ENCODE peak calls at places on chromosomes 12 and 14, in four cellular contexts. A is K562, N is SK-N-SH, Z is HepG2. C is an unnamed sample.

GRCh38 chr14:50955373-50956043 is 11.2 kb upstream of the PYGL start:
- DNase-seq in A (peak), N (peak), Z (peak), C (no peak)

GRCh38 chr12:43338848-43339526 is 213.0 kb downstream of the ADAMTS20 start:
- DNase-seq in A (no peak), N (peak), Z (peak), C (peak)

GRCh38 chr12:93960521-93960920 is 187.9 kb upstream of the PLXNC1 start:
- DNase-seq in A (no peak), N (no peak), Z (no peak), C (no peak)

GRCh38 chr12:6752181-6752930 is 585 bp downstream of the MLF2 start:
- DNase-seq in A (peak), N (peak), Z (peak), C (no peak)

GRCh38 chr14:25006961-25007795 is 42.8 kb downstream of the STXBP6 start:
- DNase-seq in A (no peak), N (no peak), Z (peak), C (no peak)

GRCh38 chr14:77980475-77981321 is 180.8 kb downstream of the ADCK1 start:
- DNase-seq in A (no peak), N (no peak), Z (no peak), C (no peak)

GRCh38 chr12:98895086-98895651 is 250.1 kb downstream of the APAF1 start:
- DNase-seq in A (no peak), N (peak), Z (no peak), C (no peak)

GRCh38 chr12:102169922-102170698 is 27.5 kb downstream of the PMCH start:
- DNase-seq in A (peak), N (peak), Z (peak), C (no peak)

GRCh38 chr12:13304924-13305323 is 108.4 kb downstream of the EMP1 start:
- DNase-seq in A (no peak), N (no peak), Z (no peak), C (no peak)

GRCh38 chr14:31536201-31536960 is 24.8 kb upstream of the NUBPL start:
- DNase-seq in A (no peak), N (no peak), Z (no peak), C (no peak)

GRCh38 chr12:94114166-94114565 is 34.2 kb upstream of the PLXNC1 start:
- DNase-seq in A (no peak), N (no peak), Z (no peak), C (no peak)

GRCh38 chr14:23162800-23163199 is 20.7 kb downstream of the SLC7A8 start:
- DNase-seq in A (no peak), N (no peak), Z (no peak), C (no peak)

GRCh38 chr12:115693970-115694369 is 583.5 kb downstream of the MED13L start:
- DNase-seq in A (no peak), N (no peak), Z (no peak), C (no peak)

GRCh38 chr12:96233941-96234461 is 39.8 kb downstream of the ELK3 start:
- DNase-seq in A (no peak), N (peak), Z (no peak), C (no peak)

GRCh38 chr14:65239897-65240296 is 137.6 kb upstream of the MAX start:
- DNase-seq in A (no peak), N (no peak), Z (no peak), C (no peak)

GRCh38 chr12:25056486-25057130 is 107.7 kb upstream of the BCAT1 start:
- DNase-seq in A (no peak), N (no peak), Z (no peak), C (no peak)

GRCh38 chr14:93959239-93960107 is 16.9 kb downstream of the ASB2 start:
- DNase-seq in A (peak), N (no peak), Z (peak), C (peak)

GRCh38 chr14:65263161-65263788 is 149.3 kb upstream of the FUT8 start:
- DNase-seq in A (no peak), N (no peak), Z (no peak), C (no peak)

GRCh38 chr12:113766880-113767878 is 198.9 kb downstream of the RBM19 start:
- DNase-seq in A (no peak), N (no peak), Z (peak), C (no peak)

GRCh38 chr14:36676236-36676635 is 14.6 kb downstream of the PAX9 start:
- DNase-seq in A (no peak), N (no peak), Z (no peak), C (no peak)

GRCh38 chr12:53994691-53995310 is 5.2 kb upstream of the HOXC9 start:
- DNase-seq in A (peak), N (no peak), Z (no peak), C (no peak)

GRCh38 chr14:20388159-20388558 is 25.1 kb downstream of the TEP1 start:
- DNase-seq in A (no peak), N (no peak), Z (no peak), C (no peak)

GRCh38 chr12:101230547-101230946 is 20.5 kb upstream of the SLC5A8 start:
- DNase-seq in A (no peak), N (no peak), Z (no peak), C (no peak)

GRCh38 chr14:95197498-95198010 is 40.2 kb upstream of the DICER1 start:
- DNase-seq in A (no peak), N (no peak), Z (no peak), C (no peak)

GRCh38 chr14:102039157-102039556 is 47.7 kb downstream of the HSP90AA1 start:
- DNase-seq in A (no peak), N (no peak), Z (no peak), C (no peak)

GRCh38 chr12:110883251-110883650 is 36.5 kb downstream of the CCDC63 start:
- DNase-seq in A (no peak), N (no peak), Z (no peak), C (no peak)

GRCh38 chr12:113445544-113446176 is 23.5 kb downstream of the SDSL start:
- DNase-seq in A (no peak), N (no peak), Z (no peak), C (no peak)

GRCh38 chr14:93184391-93185332 is at the start of the genes LYSET and MOAP1:
- DNase-seq in A (peak), N (peak), Z (peak), C (no peak)

GRCh38 chr12:100499416-100499815 is 25.8 kb downstream of the NR1H4 start:
- DNase-seq in A (no peak), N (no peak), Z (no peak), C (no peak)

GRCh38 chr12:56591961-56592360 is 38.2 kb downstream of the BAZ2A start:
- DNase-seq in A (no peak), N (no peak), Z (no peak), C (no peak)

GRCh38 chr14:25108959-25109358 is 59.0 kb upstream of the STXBP6 start:
- DNase-seq in A (no peak), N (no peak), Z (peak), C (no peak)

GRCh38 chr14:50093496-50093895 is 22.9 kb downstream of the VCPKMT start:
- DNase-seq in A (no peak), N (no peak), Z (no peak), C (no peak)

GRCh38 chr14:77623201-77623600 is 6.8 kb upstream of the SPTLC2 start:
- DNase-seq in A (no peak), N (no peak), Z (no peak), C (no peak)

GRCh38 chr12:105092336-105092735 is 8.1 kb upstream of the ALDH1L2 start:
- DNase-seq in A (no peak), N (no peak), Z (no peak), C (no peak)

GRCh38 chr12:66915312-66915904 is 236.5 kb upstream of the GRIP1 start:
- DNase-seq in A (no peak), N (no peak), Z (no peak), C (no peak)

GRCh38 chr14:85532981-85533820 is 3.3 kb downstream of the FLRT2 start:
- DNase-seq in A (no peak), N (peak), Z (no peak), C (no peak)

GRCh38 chr14:95379634-95380033 is 59.9 kb upstream of the CLMN start:
- DNase-seq in A (no peak), N (no peak), Z (no peak), C (no peak)

GRCh38 chr12:56565510-56566101 is 44.0 kb downstream of the RBMS2 start:
- DNase-seq in A (peak), N (no peak), Z (peak), C (no peak)

GRCh38 chr12:13348464-13348863 is 151.9 kb downstream of the EMP1 start:
- DNase-seq in A (no peak), N (no peak), Z (no peak), C (no peak)

GRCh38 chr12:121701667-121702277 is 10.8 kb upstream of the TMEM120B start:
- DNase-seq in A (no peak), N (no peak), Z (no peak), C (no peak)

GRCh38 chr12:121693155-121693554 is 19.4 kb upstream of the TMEM120B start:
- DNase-seq in A (no peak), N (no peak), Z (no peak), C (no peak)

GRCh38 chr12:121702944-121703343 is 9.6 kb upstream of the TMEM120B start:
- DNase-seq in A (no peak), N (no peak), Z (no peak), C (no peak)

GRCh38 chr12:121697093-121697698 is 15.4 kb upstream of the TMEM120B start:
- DNase-seq in A (peak), N (peak), Z (peak), C (no peak)
- TF ChIP-seq NFIC in A (no peak), N (no peak), Z (no peak), C (no peak)

GRCh38 chr12:120791669-120792176 is 66.1 kb downstream of the ACADS start:
- DNase-seq in A (no peak), N (no peak), Z (no peak), C (no peak)
- TF ChIP-seq NFIC in A (no peak), N (no peak), Z (no peak), C (no peak)

GRCh38 chr12:130162267-130162666 is at the start of gene FZD10:
- DNase-seq in A (no peak), N (peak), Z (no peak), C (no peak)
- TF ChIP-seq NFIC in A (no peak), N (no peak), Z (no peak), C (no peak)

DNA sequence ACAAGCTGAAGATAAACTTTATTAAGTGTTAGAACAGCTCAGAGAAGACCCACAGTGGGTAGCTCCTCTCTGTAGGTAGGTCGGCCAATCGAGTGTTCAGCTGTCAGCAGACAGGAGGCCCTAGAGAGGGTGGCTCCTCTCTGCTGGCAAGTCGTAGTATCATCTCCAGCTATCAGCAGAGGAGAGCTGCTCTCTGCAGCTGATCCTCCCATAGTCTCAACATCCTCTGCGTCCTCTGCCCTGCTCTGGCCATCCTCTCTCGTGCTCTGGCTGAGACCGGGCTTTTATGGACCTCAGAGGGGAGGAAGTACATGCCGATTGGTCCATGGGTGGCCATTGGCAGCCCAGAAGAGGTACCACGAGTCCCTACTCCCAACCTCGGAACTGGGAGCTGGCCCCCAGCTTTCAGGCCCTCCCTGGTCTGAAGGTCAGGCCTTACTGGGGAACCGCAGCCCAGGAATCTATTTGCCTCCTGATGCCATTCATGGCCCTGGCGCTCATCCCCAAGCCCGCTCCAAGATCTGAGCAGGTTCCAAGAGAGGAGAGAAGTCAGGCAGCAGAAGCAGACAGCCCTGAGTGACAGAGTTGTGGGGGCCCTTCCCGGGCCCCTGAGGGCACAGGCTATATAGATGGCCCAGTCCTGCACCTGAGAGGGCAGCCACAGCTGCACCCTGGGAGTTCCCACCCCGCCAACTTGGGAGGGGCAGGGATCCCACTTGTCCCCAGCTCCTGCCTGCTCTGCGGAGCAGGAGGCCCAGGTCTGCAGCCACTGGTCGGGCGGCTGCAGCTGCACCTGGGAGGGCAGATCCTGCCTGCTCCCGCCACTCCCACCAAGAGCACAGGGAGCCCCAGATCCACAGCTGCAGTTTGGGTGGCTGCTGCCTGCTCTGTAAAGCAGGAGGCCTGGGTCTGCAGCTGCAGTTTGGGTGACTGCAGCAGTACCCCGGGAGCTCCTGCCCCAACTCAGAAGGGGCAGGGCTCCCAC is 3.5 kb upstream of the PWP1 start:
- DNase-seq in A (no peak), N (no peak), Z (peak), C (no peak)
- TF ChIP-seq NFIC in A (no peak), N (no peak), Z (no peak), C (no peak)

GRCh38 chr12:59977779-59978178 is 381.9 kb downstream of the SLC16A7 start:
- DNase-seq in A (no peak), N (no peak), Z (no peak), C (no peak)

GRCh38 chr12:59973515-59973914 is 377.7 kb downstream of the SLC16A7 start:
- DNase-seq in A (no peak), N (no peak), Z (no peak), C (no peak)

GRCh38 chr12:59972941-59973340 is 377.1 kb downstream of the SLC16A7 start:
- DNase-seq in A (no peak), N (no peak), Z (peak), C (no peak)
- TF ChIP-seq NFIC in A (no peak), N (no peak), Z (no peak), C (no peak)

DNA sequence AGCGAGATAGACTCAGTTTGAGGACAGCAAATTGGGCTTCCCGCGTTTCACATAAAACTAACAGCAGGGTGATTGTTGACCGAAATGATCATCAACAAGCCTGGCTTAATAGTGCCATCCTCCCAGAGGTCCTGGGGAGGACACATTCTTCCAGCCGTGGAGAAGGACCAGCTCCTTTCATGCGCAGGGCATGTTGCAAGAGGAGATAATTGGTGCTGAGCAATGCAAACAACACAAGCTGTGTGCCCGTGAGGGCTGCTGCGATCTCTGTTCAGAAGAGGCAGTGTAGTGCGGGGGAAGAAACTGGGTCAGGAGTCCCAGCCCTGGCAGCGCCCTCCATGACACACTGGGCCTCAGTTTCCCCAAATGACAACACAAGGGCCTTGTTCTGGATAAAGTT is 54.3 kb downstream of the CCDC85C start:
- DNase-seq in A (no peak), N (no peak), Z (peak), C (no peak)
- TF ChIP-seq NFIC in A (no peak), N (no peak), Z (no peak), C (no peak)

GRCh38 chr14:103518416-103519042 is 4.1 kb downstream of the CKB start:
- DNase-seq in A (peak), N (peak), Z (peak), C (no peak)
- TF ChIP-seq NFIC in A (no peak), N (no peak), Z (no peak), C (no peak)

DNA sequence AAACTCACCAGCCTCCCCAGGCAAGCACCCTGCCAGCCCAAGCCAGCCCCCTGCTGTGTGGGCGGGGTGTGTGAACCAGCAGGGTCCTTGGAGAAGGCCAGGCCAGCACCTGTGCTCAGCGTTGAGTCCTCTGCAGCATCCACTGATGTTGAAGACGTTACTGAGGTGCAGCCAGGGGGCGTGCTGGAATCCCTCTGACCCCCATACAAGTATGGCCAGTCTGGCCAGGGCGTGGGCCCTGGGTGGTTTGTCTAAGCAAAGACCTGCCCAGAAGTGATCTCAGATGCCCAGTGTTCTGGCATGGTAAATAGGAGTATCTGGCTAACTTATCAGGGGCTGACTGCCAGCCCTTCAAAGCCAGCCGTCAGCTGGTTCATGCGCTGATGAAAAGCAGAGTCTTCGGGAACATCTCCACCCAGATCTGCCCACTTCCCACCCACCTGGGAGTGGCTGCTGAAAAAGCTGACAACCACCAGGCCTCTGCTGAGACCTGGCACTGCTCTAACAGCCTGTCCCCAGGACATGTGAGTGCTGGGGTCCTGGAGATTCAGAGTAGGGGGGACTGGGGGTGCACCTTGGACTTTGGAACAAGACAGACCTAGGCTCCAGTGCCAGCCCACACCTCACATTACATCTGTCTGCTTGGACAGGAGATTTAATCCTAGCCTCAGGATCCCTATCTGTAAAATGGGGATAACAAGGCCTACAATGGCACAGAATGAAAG is 41.1 kb downstream of the ACTN1 start:
- DNase-seq in A (no peak), N (peak), Z (no peak), C (no peak)
- TF ChIP-seq NFIC in A (no peak), N (peak), Z (no peak), C (no peak)

GRCh38 chr12:666766-667308 is 3.6 kb upstream of the NINJ2 start:
- DNase-seq in A (no peak), N (no peak), Z (no peak), C (peak)
- TF ChIP-seq NFIC in A (no peak), N (no peak), Z (no peak), C (peak)